ENCODE peak calls at places on chromosomes 16 and 17, in five cellular contexts. X is HEK293T, J is H1, K is HepG2, Z is GM12878. Q is an unnamed sample.

GRCh38 chr17:57463103-57463885 is 207.0 kb downstream of the MSI2 start:
- DNase-seq in X (no peak), J (no peak), K (peak), Z (peak), Q (no peak)

GRCh38 chr17:43393944-43394482 is 4.8 kb upstream of the ARL4D start:
- DNase-seq in X (peak), J (peak), K (peak), Z (no peak), Q (peak)

GRCh38 chr17:62800580-62800979 is 7.5 kb downstream of the MARCHF10 start:
- DNase-seq in X (no peak), J (peak), K (no peak), Z (no peak), Q (no peak)

GRCh38 chr17:74407384-74407783 is 24.5 kb upstream of the GPRC5C start:
- DNase-seq in X (no peak), J (no peak), K (no peak), Z (no peak), Q (no peak)

GRCh38 chr16:8572919-8573724 is 17.2 kb downstream of the TMEM114 start:
- DNase-seq in X (peak), J (peak), K (peak), Z (no peak), Q (no peak)

GRCh38 chr17:79415909-79416308 is 194.9 kb downstream of the RBFOX3 start:
- DNase-seq in X (no peak), J (no peak), K (no peak), Z (no peak), Q (no peak)

GRCh38 chr17:50944054-50944901 is 78.1 kb upstream of the TOB1 start:
- DNase-seq in X (peak), J (peak), K (peak), Z (no peak), Q (no peak)

GRCh38 chr17:50272711-50273653 is 1.3 kb upstream of the TMEM92 start:
- DNase-seq in X (peak), J (peak), K (no peak), Z (no peak), Q (no peak)

GRCh38 chr16:31248344-31248743 is 11.4 kb upstream of the ITGAM start:
- DNase-seq in X (no peak), J (no peak), K (no peak), Z (no peak), Q (no peak)

GRCh38 chr17:75105269-75106080 is 4.3 kb upstream of the ARMC7 start:
- DNase-seq in X (peak), J (peak), K (peak), Z (no peak), Q (no peak)

GRCh38 chr16:2752850-2753522 is 548 bp downstream of the SRRM2 start:
- DNase-seq in X (peak), J (no peak), K (peak), Z (no peak), Q (peak)

GRCh38 chr16:85335584-85336492 is 223.6 kb upstream of the CIBAR2 start:
- DNase-seq in X (no peak), J (no peak), K (no peak), Z (no peak), Q (no peak)

GRCh38 chr17:1053661-1054360 is 56.9 kb downstream of the TIMM22 start:
- DNase-seq in X (no peak), J (no peak), K (no peak), Z (no peak), Q (no peak)

GRCh38 chr16:83420206-83420760 is 387.5 kb upstream of the HSBP1 start:
- DNase-seq in X (peak), J (no peak), K (peak), Z (no peak), Q (peak)

GRCh38 chr17:74379495-74380085 is 12.3 kb downstream of the GPR142 start:
- DNase-seq in X (peak), J (peak), K (peak), Z (peak), Q (peak)

GRCh38 chr17:49595980-49596379 is 20.3 kb downstream of the NXPH3 start:
- DNase-seq in X (no peak), J (no peak), K (no peak), Z (no peak), Q (no peak)

GRCh38 chr17:14843086-14843795 is 421.9 kb downstream of the PMP22 start:
- DNase-seq in X (no peak), J (no peak), K (no peak), Z (no peak), Q (no peak)

GRCh38 chr17:628507-628941 is 86.1 kb downstream of the VPS53 start:
- DNase-seq in X (no peak), J (no peak), K (no peak), Z (no peak), Q (no peak)

GRCh38 chr17:65931246-65932149 is 260.4 kb downstream of the CEP112 start:
- DNase-seq in X (no peak), J (no peak), K (no peak), Z (no peak), Q (no peak)

GRCh38 chr17:82418001-82418986 is at the start of the genes HEXD and OGFOD3:
- DNase-seq in X (peak), J (peak), K (peak), Z (no peak), Q (peak)

GRCh38 chr17:58085039-58085715 is 2.0 kb downstream of the DYNLL2 start:
- DNase-seq in X (no peak), J (peak), K (no peak), Z (no peak), Q (no peak)

GRCh38 chr17:29930399-29931010 is 477 bp upstream of the SSH2 start:
- DNase-seq in X (no peak), J (peak), K (peak), Z (no peak), Q (no peak)

GRCh38 chr17:65314212-65314611 is 177.0 kb downstream of the RGS9 start:
- DNase-seq in X (no peak), J (no peak), K (no peak), Z (no peak), Q (no peak)

GRCh38 chr17:43558805-43559160 is 12.6 kb upstream of the ETV4 start:
- DNase-seq in X (no peak), J (no peak), K (no peak), Z (no peak), Q (no peak)

GRCh38 chr17:33927732-33928133 is 327.4 kb upstream of the CCL2 start:
- DNase-seq in X (no peak), J (no peak), K (no peak), Z (no peak), Q (no peak)

GRCh38 chr17:15112881-15113617 is 152.1 kb downstream of the PMP22 start:
- DNase-seq in X (no peak), J (no peak), K (no peak), Z (no peak), Q (no peak)

GRCh38 chr17:77596491-77597420 is 361.7 kb upstream of the TNRC6C start:
- DNase-seq in X (no peak), J (no peak), K (no peak), Z (no peak), Q (no peak)

GRCh38 chr17:77593081-77593480 is 365.4 kb upstream of the TNRC6C start:
- DNase-seq in X (no peak), J (no peak), K (no peak), Z (no peak), Q (no peak)

GRCh38 chr17:77592503-77592902 is 366.0 kb upstream of the TNRC6C start:
- DNase-seq in X (no peak), J (no peak), K (no peak), Z (no peak), Q (no peak)

GRCh38 chr17:77594416-77595209 is 363.9 kb upstream of the TNRC6C start:
- DNase-seq in X (no peak), J (no peak), K (no peak), Z (no peak), Q (no peak)

DNA sequence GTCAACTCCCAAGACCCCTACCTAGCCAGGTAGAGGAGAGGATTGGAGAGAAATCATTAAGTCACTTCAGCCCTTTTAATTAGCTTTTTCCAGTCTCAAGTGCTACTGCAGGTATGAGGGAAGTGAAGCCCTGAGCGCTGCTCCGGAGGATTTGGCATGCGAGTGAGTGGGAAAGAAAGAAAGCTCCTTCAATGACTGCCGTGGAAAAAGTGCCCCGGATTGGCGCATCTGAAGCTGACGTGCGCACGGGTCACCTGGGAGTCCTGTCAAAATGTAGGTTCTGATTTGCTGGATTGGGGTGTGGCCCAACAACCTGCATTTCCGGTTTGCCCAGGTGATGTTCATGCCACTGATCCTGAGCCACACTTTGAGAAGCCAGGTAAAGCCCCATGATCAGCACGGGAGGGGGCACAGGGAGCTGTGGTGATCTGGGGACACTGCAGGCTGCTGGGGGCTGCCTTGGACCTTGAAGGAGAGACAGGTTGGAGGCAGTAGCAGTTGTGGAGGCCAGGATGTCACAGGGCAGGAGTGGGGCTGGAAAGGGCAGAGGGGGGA is 367.2 kb upstream of the TNRC6C start:
- DNase-seq in X (no peak), J (no peak), K (no peak), Z (no peak), Q (no peak)
- TF ChIP-seq SUZ12 in X (no peak), J (no peak), K (no peak), Z (no peak), Q (no peak)

DNA sequence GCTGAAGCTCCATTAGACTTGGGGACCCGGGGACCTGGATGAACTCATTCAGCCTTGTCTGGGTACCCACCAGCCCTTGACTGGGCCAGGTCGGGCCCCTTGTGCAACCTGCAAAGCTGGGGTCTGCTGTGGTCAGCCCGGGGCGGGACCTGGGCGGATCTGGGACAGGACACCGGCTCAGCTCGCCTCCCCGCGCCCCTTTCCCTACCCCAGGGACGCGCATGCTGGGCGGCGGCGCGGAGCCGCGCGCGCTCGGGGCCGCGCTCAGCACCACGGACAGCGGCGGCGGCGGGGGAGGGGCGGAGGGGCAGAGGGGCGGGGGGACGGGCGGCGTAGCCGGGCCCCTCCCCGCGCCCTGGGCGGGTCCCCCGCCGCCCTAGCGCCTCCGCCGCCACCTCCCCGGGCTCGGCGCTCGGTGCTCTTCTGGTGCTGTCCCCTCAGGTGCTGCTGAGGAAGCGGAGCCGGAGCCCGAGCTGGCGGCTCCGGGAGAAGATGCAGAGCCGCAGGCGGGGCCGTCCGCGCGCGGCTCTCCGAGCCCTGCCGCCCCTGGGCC is 7.4 kb downstream of the ACD start:
- DNase-seq in X (peak), J (peak), K (no peak), Z (no peak), Q (no peak)
- TF ChIP-seq SUZ12 in X (no peak), J (no peak), K (no peak), Z (no peak), Q (no peak)

GRCh38 chr16:10485698-10486382 is 94.6 kb downstream of the EMP2 start:
- DNase-seq in X (no peak), J (no peak), K (no peak), Z (no peak), Q (no peak)
- TF ChIP-seq SUZ12 in X (no peak), J (no peak), K (no peak), Z (no peak), Q (no peak)

GRCh38 chr17:2090210-2090641 is 35.3 kb downstream of the HIC1 start:
- DNase-seq in X (no peak), J (no peak), K (no peak), Z (no peak), Q (no peak)

GRCh38 chr17:2086306-2086705 is 31.4 kb downstream of the HIC1 start:
- DNase-seq in X (no peak), J (no peak), K (no peak), Z (no peak), Q (no peak)

GRCh38 chr17:2089021-2089422 is 34.1 kb downstream of the HIC1 start:
- DNase-seq in X (no peak), J (no peak), K (no peak), Z (no peak), Q (no peak)

GRCh38 chr17:2085648-2085949 is 30.7 kb downstream of the HIC1 start:
- DNase-seq in X (no peak), J (no peak), K (no peak), Z (no peak), Q (no peak)

DNA sequence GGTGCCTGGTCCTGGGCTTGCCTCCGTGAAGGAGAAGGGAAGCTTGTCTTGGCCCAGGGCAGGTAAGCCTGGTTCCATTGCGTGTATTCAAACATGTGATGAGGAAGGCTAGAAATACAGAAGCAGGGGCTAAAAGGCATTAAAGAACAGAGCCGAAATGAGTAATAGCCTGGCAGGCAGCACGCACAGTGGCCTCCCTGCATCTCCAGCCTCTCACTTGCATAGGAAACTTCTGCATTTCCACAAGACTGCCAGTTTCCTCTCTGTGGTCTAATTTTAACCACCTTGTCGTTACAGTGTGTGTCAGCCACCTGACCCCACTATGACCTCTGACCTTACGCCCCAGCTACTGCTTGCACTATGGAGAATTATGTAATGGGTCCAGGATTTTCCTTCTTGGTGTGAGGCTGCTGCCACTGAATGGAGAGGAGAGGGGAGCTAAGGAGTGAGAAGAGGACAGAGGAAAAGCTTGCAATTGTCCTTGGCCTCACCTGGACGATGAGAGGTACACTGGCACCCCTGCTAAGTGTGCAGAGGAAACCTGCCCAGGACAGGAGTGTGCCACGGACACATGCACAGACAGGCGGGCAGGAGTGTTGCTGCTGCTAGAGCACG is 32.8 kb downstream of the HIC1 start:
- DNase-seq in X (no peak), J (no peak), K (no peak), Z (peak), Q (no peak)
- TF ChIP-seq SUZ12 in X (no peak), J (no peak), K (no peak), Z (no peak), Q (no peak)

DNA sequence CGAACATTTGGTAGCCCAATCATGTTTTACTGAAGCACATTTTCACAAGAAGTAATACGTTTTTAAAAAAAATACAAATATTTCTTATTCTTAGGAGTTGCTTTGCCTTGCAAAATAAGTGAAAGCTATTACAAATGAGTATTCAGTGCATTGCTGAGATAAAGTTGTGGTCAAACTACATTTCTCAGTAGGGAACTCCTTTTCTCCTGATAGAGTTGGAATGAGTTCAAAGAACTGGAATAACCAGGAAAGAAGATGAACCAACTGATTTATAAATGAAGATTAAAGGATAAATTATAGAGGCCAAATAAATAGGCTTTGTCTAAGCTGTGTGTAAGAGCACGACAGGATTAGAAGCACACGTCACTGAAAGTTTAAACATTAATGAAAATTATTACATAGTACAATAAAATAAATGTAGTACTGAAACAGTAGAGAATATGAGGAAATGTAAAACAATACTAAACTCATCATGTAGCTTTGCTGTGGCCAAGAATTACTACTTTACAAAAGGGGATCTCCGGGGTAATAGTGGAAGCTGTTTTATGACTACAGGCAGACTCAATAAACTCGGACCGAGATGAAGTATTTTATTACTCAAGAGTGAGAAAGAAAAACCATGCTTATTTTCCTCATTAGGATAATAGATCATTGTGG is 73.6 kb downstream of the KCNJ2 start:
- DNase-seq in X (no peak), J (no peak), K (no peak), Z (no peak), Q (no peak)
- TF ChIP-seq SUZ12 in X (no peak), J (no peak), K (no peak), Z (no peak), Q (no peak)

Q was measured in NT2/D1.